ENCODE peak calls at places on chromosomes 12 and 14, in seven cellular contexts. One of them, this sample, is unnamed.

GRCh38 chr12:109653896-109654295 is 59.7 kb upstream of the FAM222A start:
- DNase-seq in HTR-8/SVneo: no peak
- DNase-seq in T-helper 2 cell: no peak
- DNase-seq in stimulated activated CD8-positive, alpha-beta memory T cell treated with anti-CD3 and anti-CD28 coated beads, Interleukin-2, amount 100 ng/mL, for 48 hours: no peak
- DNase-seq in NCI-H748 treated with DMSO at 0.1 percent for 48 hours: no peak
- DNase-seq in prostate gland: no peak
- DNase-seq in activated effector memory CD4-positive, alpha-beta T cell treated with anti-CD3 and anti-CD28 coated beads, Interleukin-2, amount 50 U/mL, for 16 hours: no peak
- DNase-seq in this sample: no peak

GRCh38 chr12:34626363-34627157 is 604.3 kb downstream of the ALG10 start:
- DNase-seq in NCI-H748 treated with DMSO at 0.1 percent for 48 hours: no peak
- DNase-seq in activated effector memory CD4-positive, alpha-beta T cell treated with anti-CD3 and anti-CD28 coated beads, Interleukin-2, amount 50 U/mL, for 16 hours: no peak
- DNase-seq in stimulated activated CD8-positive, alpha-beta memory T cell treated with anti-CD3 and anti-CD28 coated beads, Interleukin-2, amount 100 ng/mL, for 48 hours: no peak
- DNase-seq in HTR-8/SVneo: no peak
- DNase-seq in prostate gland: no peak
- DNase-seq in T-helper 2 cell: no peak
- DNase-seq in this sample: no peak

GRCh38 chr12:92561543-92561899 is 141.3 kb upstream of the PLEKHG7 start:
- DNase-seq in HTR-8/SVneo: no peak
- DNase-seq in prostate gland: no peak
- DNase-seq in activated effector memory CD4-positive, alpha-beta T cell treated with anti-CD3 and anti-CD28 coated beads, Interleukin-2, amount 50 U/mL, for 16 hours: no peak
- DNase-seq in T-helper 2 cell: no peak
- DNase-seq in NCI-H748 treated with DMSO at 0.1 percent for 48 hours: no peak
- DNase-seq in stimulated activated CD8-positive, alpha-beta memory T cell treated with anti-CD3 and anti-CD28 coated beads, Interleukin-2, amount 100 ng/mL, for 48 hours: no peak
- DNase-seq in this sample: no peak

GRCh38 chr12:16599081-16599480 is 6.9 kb downstream of the LMO3 start:
- DNase-seq in HTR-8/SVneo: no peak
- DNase-seq in stimulated activated CD8-positive, alpha-beta memory T cell treated with anti-CD3 and anti-CD28 coated beads, Interleukin-2, amount 100 ng/mL, for 48 hours: no peak
- DNase-seq in T-helper 2 cell: no peak
- DNase-seq in NCI-H748 treated with DMSO at 0.1 percent for 48 hours: no peak
- DNase-seq in activated effector memory CD4-positive, alpha-beta T cell treated with anti-CD3 and anti-CD28 coated beads, Interleukin-2, amount 50 U/mL, for 16 hours: no peak
- DNase-seq in prostate gland: no peak
- DNase-seq in this sample: no peak

GRCh38 chr12:116159175-116159574 is 118.3 kb downstream of the MED13L start:
- DNase-seq in HTR-8/SVneo: no peak
- DNase-seq in prostate gland: no peak
- DNase-seq in stimulated activated CD8-positive, alpha-beta memory T cell treated with anti-CD3 and anti-CD28 coated beads, Interleukin-2, amount 100 ng/mL, for 48 hours: no peak
- DNase-seq in NCI-H748 treated with DMSO at 0.1 percent for 48 hours: no peak
- DNase-seq in T-helper 2 cell: no peak
- DNase-seq in activated effector memory CD4-positive, alpha-beta T cell treated with anti-CD3 and anti-CD28 coated beads, Interleukin-2, amount 50 U/mL, for 16 hours: no peak
- DNase-seq in this sample: no peak

GRCh38 chr12:211639-212382 is 2.1 kb downstream of the SLC6A12 start:
- DNase-seq in NCI-H748 treated with DMSO at 0.1 percent for 48 hours: no peak
- DNase-seq in HTR-8/SVneo: no peak
- DNase-seq in prostate gland: no peak
- DNase-seq in T-helper 2 cell: no peak
- DNase-seq in activated effector memory CD4-positive, alpha-beta T cell treated with anti-CD3 and anti-CD28 coated beads, Interleukin-2, amount 50 U/mL, for 16 hours: no peak
- DNase-seq in stimulated activated CD8-positive, alpha-beta memory T cell treated with anti-CD3 and anti-CD28 coated beads, Interleukin-2, amount 100 ng/mL, for 48 hours: no peak
- DNase-seq in this sample: no peak

GRCh38 chr12:1841606-1842182 is 21.3 kb downstream of the LRTM2 start:
- DNase-seq in stimulated activated CD8-positive, alpha-beta memory T cell treated with anti-CD3 and anti-CD28 coated beads, Interleukin-2, amount 100 ng/mL, for 48 hours: no peak
- DNase-seq in NCI-H748 treated with DMSO at 0.1 percent for 48 hours: no peak
- DNase-seq in HTR-8/SVneo: no peak
- DNase-seq in prostate gland: no peak
- DNase-seq in activated effector memory CD4-positive, alpha-beta T cell treated with anti-CD3 and anti-CD28 coated beads, Interleukin-2, amount 50 U/mL, for 16 hours: no peak
- DNase-seq in T-helper 2 cell: no peak
- DNase-seq in this sample: no peak

GRCh38 chr12:89261982-89262381 is 90.3 kb downstream of the DUSP6 start:
- DNase-seq in NCI-H748 treated with DMSO at 0.1 percent for 48 hours: no peak
- DNase-seq in HTR-8/SVneo: no peak
- DNase-seq in T-helper 2 cell: no peak
- DNase-seq in stimulated activated CD8-positive, alpha-beta memory T cell treated with anti-CD3 and anti-CD28 coated beads, Interleukin-2, amount 100 ng/mL, for 48 hours: no peak
- DNase-seq in activated effector memory CD4-positive, alpha-beta T cell treated with anti-CD3 and anti-CD28 coated beads, Interleukin-2, amount 50 U/mL, for 16 hours: no peak
- DNase-seq in prostate gland: no peak
- DNase-seq in this sample: no peak

GRCh38 chr14:74505831-74506230 is 12.3 kb downstream of the ISCA2 start:
- DNase-seq in activated effector memory CD4-positive, alpha-beta T cell treated with anti-CD3 and anti-CD28 coated beads, Interleukin-2, amount 50 U/mL, for 16 hours: peak
- DNase-seq in prostate gland: no peak
- DNase-seq in HTR-8/SVneo: no peak
- DNase-seq in NCI-H748 treated with DMSO at 0.1 percent for 48 hours: no peak
- DNase-seq in stimulated activated CD8-positive, alpha-beta memory T cell treated with anti-CD3 and anti-CD28 coated beads, Interleukin-2, amount 100 ng/mL, for 48 hours: no peak
- DNase-seq in T-helper 2 cell: no peak
- DNase-seq in this sample: no peak

GRCh38 chr12:117850048-117850447 is 118.7 kb downstream of the KSR2 start:
- DNase-seq in stimulated activated CD8-positive, alpha-beta memory T cell treated with anti-CD3 and anti-CD28 coated beads, Interleukin-2, amount 100 ng/mL, for 48 hours: no peak
- DNase-seq in activated effector memory CD4-positive, alpha-beta T cell treated with anti-CD3 and anti-CD28 coated beads, Interleukin-2, amount 50 U/mL, for 16 hours: no peak
- DNase-seq in NCI-H748 treated with DMSO at 0.1 percent for 48 hours: no peak
- DNase-seq in T-helper 2 cell: peak
- DNase-seq in HTR-8/SVneo: peak
- DNase-seq in prostate gland: peak
- DNase-seq in this sample: peak

GRCh38 chr12:49671051-49671765 is 36.0 kb downstream of the FMNL3 start:
- DNase-seq in prostate gland: no peak
- DNase-seq in stimulated activated CD8-positive, alpha-beta memory T cell treated with anti-CD3 and anti-CD28 coated beads, Interleukin-2, amount 100 ng/mL, for 48 hours: no peak
- DNase-seq in NCI-H748 treated with DMSO at 0.1 percent for 48 hours: no peak
- DNase-seq in T-helper 2 cell: peak
- DNase-seq in activated effector memory CD4-positive, alpha-beta T cell treated with anti-CD3 and anti-CD28 coated beads, Interleukin-2, amount 50 U/mL, for 16 hours: peak
- DNase-seq in HTR-8/SVneo: no peak
- DNase-seq in this sample: no peak

GRCh38 chr14:100060766-100061165 is 4.5 kb upstream of the EVL start:
- DNase-seq in prostate gland: no peak
- DNase-seq in HTR-8/SVneo: no peak
- DNase-seq in stimulated activated CD8-positive, alpha-beta memory T cell treated with anti-CD3 and anti-CD28 coated beads, Interleukin-2, amount 100 ng/mL, for 48 hours: no peak
- DNase-seq in activated effector memory CD4-positive, alpha-beta T cell treated with anti-CD3 and anti-CD28 coated beads, Interleukin-2, amount 50 U/mL, for 16 hours: no peak
- DNase-seq in T-helper 2 cell: no peak
- DNase-seq in NCI-H748 treated with DMSO at 0.1 percent for 48 hours: no peak
- DNase-seq in this sample: no peak

GRCh38 chr12:15544589-15544988 is 222.3 kb downstream of the PTPRO start:
- DNase-seq in T-helper 2 cell: no peak
- DNase-seq in NCI-H748 treated with DMSO at 0.1 percent for 48 hours: no peak
- DNase-seq in activated effector memory CD4-positive, alpha-beta T cell treated with anti-CD3 and anti-CD28 coated beads, Interleukin-2, amount 50 U/mL, for 16 hours: no peak
- DNase-seq in stimulated activated CD8-positive, alpha-beta memory T cell treated with anti-CD3 and anti-CD28 coated beads, Interleukin-2, amount 100 ng/mL, for 48 hours: no peak
- DNase-seq in HTR-8/SVneo: no peak
- DNase-seq in prostate gland: no peak
- DNase-seq in this sample: no peak

GRCh38 chr12:48765753-48766162 is 23.1 kb downstream of the ADCY6 start:
- DNase-seq in stimulated activated CD8-positive, alpha-beta memory T cell treated with anti-CD3 and anti-CD28 coated beads, Interleukin-2, amount 100 ng/mL, for 48 hours: peak
- DNase-seq in NCI-H748 treated with DMSO at 0.1 percent for 48 hours: no peak
- DNase-seq in activated effector memory CD4-positive, alpha-beta T cell treated with anti-CD3 and anti-CD28 coated beads, Interleukin-2, amount 50 U/mL, for 16 hours: no peak
- DNase-seq in prostate gland: no peak
- DNase-seq in T-helper 2 cell: peak
- DNase-seq in HTR-8/SVneo: no peak
- DNase-seq in this sample: no peak

GRCh38 chr12:52414936-52415335 is 8.8 kb upstream of the KRT82 start:
- DNase-seq in T-helper 2 cell: no peak
- DNase-seq in HTR-8/SVneo: no peak
- DNase-seq in prostate gland: no peak
- DNase-seq in NCI-H748 treated with DMSO at 0.1 percent for 48 hours: no peak
- DNase-seq in activated effector memory CD4-positive, alpha-beta T cell treated with anti-CD3 and anti-CD28 coated beads, Interleukin-2, amount 50 U/mL, for 16 hours: no peak
- DNase-seq in stimulated activated CD8-positive, alpha-beta memory T cell treated with anti-CD3 and anti-CD28 coated beads, Interleukin-2, amount 100 ng/mL, for 48 hours: no peak
- DNase-seq in this sample: no peak

GRCh38 chr12:3622021-3622731 is 130.7 kb downstream of the CRACR2A start:
- DNase-seq in prostate gland: no peak
- DNase-seq in activated effector memory CD4-positive, alpha-beta T cell treated with anti-CD3 and anti-CD28 coated beads, Interleukin-2, amount 50 U/mL, for 16 hours: no peak
- DNase-seq in HTR-8/SVneo: no peak
- DNase-seq in stimulated activated CD8-positive, alpha-beta memory T cell treated with anti-CD3 and anti-CD28 coated beads, Interleukin-2, amount 100 ng/mL, for 48 hours: no peak
- DNase-seq in T-helper 2 cell: peak
- DNase-seq in NCI-H748 treated with DMSO at 0.1 percent for 48 hours: no peak
- DNase-seq in this sample: no peak

GRCh38 chr14:23299186-23299521 is 3.5 kb downstream of the PPP1R3E start:
- DNase-seq in activated effector memory CD4-positive, alpha-beta T cell treated with anti-CD3 and anti-CD28 coated beads, Interleukin-2, amount 50 U/mL, for 16 hours: peak
- DNase-seq in stimulated activated CD8-positive, alpha-beta memory T cell treated with anti-CD3 and anti-CD28 coated beads, Interleukin-2, amount 100 ng/mL, for 48 hours: no peak
- DNase-seq in HTR-8/SVneo: no peak
- DNase-seq in T-helper 2 cell: no peak
- DNase-seq in NCI-H748 treated with DMSO at 0.1 percent for 48 hours: no peak
- DNase-seq in prostate gland: no peak
- DNase-seq in this sample: no peak

GRCh38 chr14:79825046-79825521 is 386.2 kb downstream of the DIO2 start:
- DNase-seq in prostate gland: no peak
- DNase-seq in T-helper 2 cell: no peak
- DNase-seq in activated effector memory CD4-positive, alpha-beta T cell treated with anti-CD3 and anti-CD28 coated beads, Interleukin-2, amount 50 U/mL, for 16 hours: no peak
- DNase-seq in HTR-8/SVneo: no peak
- DNase-seq in stimulated activated CD8-positive, alpha-beta memory T cell treated with anti-CD3 and anti-CD28 coated beads, Interleukin-2, amount 100 ng/mL, for 48 hours: no peak
- DNase-seq in NCI-H748 treated with DMSO at 0.1 percent for 48 hours: no peak
- DNase-seq in this sample: peak

GRCh38 chr12:105396983-105397382 is 66.5 kb downstream of the C12orf75 start:
- DNase-seq in prostate gland: no peak
- DNase-seq in NCI-H748 treated with DMSO at 0.1 percent for 48 hours: no peak
- DNase-seq in HTR-8/SVneo: no peak
- DNase-seq in activated effector memory CD4-positive, alpha-beta T cell treated with anti-CD3 and anti-CD28 coated beads, Interleukin-2, amount 50 U/mL, for 16 hours: no peak
- DNase-seq in T-helper 2 cell: no peak
- DNase-seq in stimulated activated CD8-positive, alpha-beta memory T cell treated with anti-CD3 and anti-CD28 coated beads, Interleukin-2, amount 100 ng/mL, for 48 hours: no peak
- DNase-seq in this sample: no peak

GRCh38 chr12:123266679-123267277 is 4.9 kb downstream of the CDK2AP1 start:
- DNase-seq in stimulated activated CD8-positive, alpha-beta memory T cell treated with anti-CD3 and anti-CD28 coated beads, Interleukin-2, amount 100 ng/mL, for 48 hours: no peak
- DNase-seq in prostate gland: no peak
- DNase-seq in T-helper 2 cell: no peak
- DNase-seq in NCI-H748 treated with DMSO at 0.1 percent for 48 hours: no peak
- DNase-seq in activated effector memory CD4-positive, alpha-beta T cell treated with anti-CD3 and anti-CD28 coated beads, Interleukin-2, amount 50 U/mL, for 16 hours: peak
- DNase-seq in HTR-8/SVneo: no peak
- DNase-seq in this sample: no peak

GRCh38 chr12:92007787-92008186 is 137.9 kb downstream of the BTG1 start:
- DNase-seq in activated effector memory CD4-positive, alpha-beta T cell treated with anti-CD3 and anti-CD28 coated beads, Interleukin-2, amount 50 U/mL, for 16 hours: no peak
- DNase-seq in stimulated activated CD8-positive, alpha-beta memory T cell treated with anti-CD3 and anti-CD28 coated beads, Interleukin-2, amount 100 ng/mL, for 48 hours: no peak
- DNase-seq in T-helper 2 cell: no peak
- DNase-seq in prostate gland: no peak
- DNase-seq in NCI-H748 treated with DMSO at 0.1 percent for 48 hours: no peak
- DNase-seq in HTR-8/SVneo: no peak
- DNase-seq in this sample: no peak

GRCh38 chr14:68571073-68571703 is 221.7 kb downstream of the ZFP36L1 start:
- DNase-seq in stimulated activated CD8-positive, alpha-beta memory T cell treated with anti-CD3 and anti-CD28 coated beads, Interleukin-2, amount 100 ng/mL, for 48 hours: no peak
- DNase-seq in HTR-8/SVneo: no peak
- DNase-seq in NCI-H748 treated with DMSO at 0.1 percent for 48 hours: no peak
- DNase-seq in prostate gland: no peak
- DNase-seq in T-helper 2 cell: no peak
- DNase-seq in activated effector memory CD4-positive, alpha-beta T cell treated with anti-CD3 and anti-CD28 coated beads, Interleukin-2, amount 50 U/mL, for 16 hours: peak
- DNase-seq in this sample: no peak

GRCh38 chr12:43208221-43208620 is 343.8 kb downstream of the ADAMTS20 start:
- DNase-seq in activated effector memory CD4-positive, alpha-beta T cell treated with anti-CD3 and anti-CD28 coated beads, Interleukin-2, amount 50 U/mL, for 16 hours: no peak
- DNase-seq in HTR-8/SVneo: no peak
- DNase-seq in prostate gland: no peak
- DNase-seq in T-helper 2 cell: no peak
- DNase-seq in stimulated activated CD8-positive, alpha-beta memory T cell treated with anti-CD3 and anti-CD28 coated beads, Interleukin-2, amount 100 ng/mL, for 48 hours: no peak
- DNase-seq in NCI-H748 treated with DMSO at 0.1 percent for 48 hours: no peak
- DNase-seq in this sample: no peak

GRCh38 chr12:131850856-131851559 is 22.8 kb downstream of the MMP17 start:
- DNase-seq in prostate gland: peak
- DNase-seq in stimulated activated CD8-positive, alpha-beta memory T cell treated with anti-CD3 and anti-CD28 coated beads, Interleukin-2, amount 100 ng/mL, for 48 hours: no peak
- DNase-seq in HTR-8/SVneo: no peak
- DNase-seq in NCI-H748 treated with DMSO at 0.1 percent for 48 hours: peak
- DNase-seq in activated effector memory CD4-positive, alpha-beta T cell treated with anti-CD3 and anti-CD28 coated beads, Interleukin-2, amount 50 U/mL, for 16 hours: no peak
- DNase-seq in T-helper 2 cell: no peak
- DNase-seq in this sample: peak

GRCh38 chr12:95484524-95484923 is 10.6 kb downstream of the METAP2 start:
- DNase-seq in NCI-H748 treated with DMSO at 0.1 percent for 48 hours: no peak
- DNase-seq in activated effector memory CD4-positive, alpha-beta T cell treated with anti-CD3 and anti-CD28 coated beads, Interleukin-2, amount 50 U/mL, for 16 hours: no peak
- DNase-seq in HTR-8/SVneo: no peak
- DNase-seq in T-helper 2 cell: no peak
- DNase-seq in prostate gland: no peak
- DNase-seq in stimulated activated CD8-positive, alpha-beta memory T cell treated with anti-CD3 and anti-CD28 coated beads, Interleukin-2, amount 100 ng/mL, for 48 hours: no peak
- DNase-seq in this sample: no peak

GRCh38 chr12:129540249-129540648 is 363.6 kb downstream of the TMEM132D start:
- DNase-seq in T-helper 2 cell: no peak
- DNase-seq in HTR-8/SVneo: no peak
- DNase-seq in NCI-H748 treated with DMSO at 0.1 percent for 48 hours: peak
- DNase-seq in prostate gland: no peak
- DNase-seq in stimulated activated CD8-positive, alpha-beta memory T cell treated with anti-CD3 and anti-CD28 coated beads, Interleukin-2, amount 100 ng/mL, for 48 hours: no peak
- DNase-seq in activated effector memory CD4-positive, alpha-beta T cell treated with anti-CD3 and anti-CD28 coated beads, Interleukin-2, amount 50 U/mL, for 16 hours: no peak
- DNase-seq in this sample: no peak

GRCh38 chr14:100504372-100505078 is 82.7 kb downstream of the BEGAIN start:
- DNase-seq in HTR-8/SVneo: peak
- DNase-seq in T-helper 2 cell: no peak
- DNase-seq in NCI-H748 treated with DMSO at 0.1 percent for 48 hours: no peak
- DNase-seq in stimulated activated CD8-positive, alpha-beta memory T cell treated with anti-CD3 and anti-CD28 coated beads, Interleukin-2, amount 100 ng/mL, for 48 hours: no peak
- DNase-seq in prostate gland: no peak
- DNase-seq in activated effector memory CD4-positive, alpha-beta T cell treated with anti-CD3 and anti-CD28 coated beads, Interleukin-2, amount 50 U/mL, for 16 hours: no peak
- DNase-seq in this sample: no peak

GRCh38 chr12:50612882-50613281 is 108.1 kb downstream of the DIP2B start:
- DNase-seq in T-helper 2 cell: no peak
- DNase-seq in NCI-H748 treated with DMSO at 0.1 percent for 48 hours: no peak
- DNase-seq in HTR-8/SVneo: no peak
- DNase-seq in stimulated activated CD8-positive, alpha-beta memory T cell treated with anti-CD3 and anti-CD28 coated beads, Interleukin-2, amount 100 ng/mL, for 48 hours: no peak
- DNase-seq in prostate gland: no peak
- DNase-seq in activated effector memory CD4-positive, alpha-beta T cell treated with anti-CD3 and anti-CD28 coated beads, Interleukin-2, amount 50 U/mL, for 16 hours: no peak
- DNase-seq in this sample: no peak

This sample was measured in NCI-H460.